ENCODE peak calls at places on chromosomes 5 and 9, in eight cellular contexts. One of them, this sample, is unnamed.

GRCh38 chr9:76297721-76298239 is 96.4 kb downstream of the RFK start:
- DNase-seq in GM23248: peak
- DNase-seq in fibroblast of lung: peak
- DNase-seq in caudate nucleus: no peak
- DNase-seq in thoracic aorta: no peak
- DNase-seq in HCT116: no peak
- DNase-seq in IMR-90: peak
- DNase-seq in uterus: peak
- DNase-seq in this sample: peak

GRCh38 chr5:132013006-132013689 is 1.7 kb upstream of the ACSL6 start:
- DNase-seq in fibroblast of lung: no peak
- DNase-seq in caudate nucleus: no peak
- DNase-seq in GM23248: no peak
- DNase-seq in thoracic aorta: no peak
- DNase-seq in IMR-90: no peak
- DNase-seq in uterus: no peak
- DNase-seq in HCT116: no peak
- DNase-seq in this sample: no peak

GRCh38 chr5:124906339-124907097 is 160.1 kb upstream of the ZNF608 start:
- DNase-seq in fibroblast of lung: peak
- DNase-seq in caudate nucleus: no peak
- DNase-seq in IMR-90: peak
- DNase-seq in HCT116: no peak
- DNase-seq in uterus: peak
- DNase-seq in thoracic aorta: no peak
- DNase-seq in GM23248: peak
- DNase-seq in this sample: no peak

GRCh38 chr9:129886226-129887174 is 51.2 kb downstream of the USP20 start:
- DNase-seq in fibroblast of lung: no peak
- DNase-seq in caudate nucleus: no peak
- DNase-seq in IMR-90: no peak
- DNase-seq in GM23248: no peak
- DNase-seq in thoracic aorta: no peak
- DNase-seq in uterus: no peak
- DNase-seq in HCT116: no peak
- DNase-seq in this sample: no peak

GRCh38 chr5:67195406-67196275 is 958 bp downstream of the CD180 start:
- DNase-seq in thoracic aorta: no peak
- DNase-seq in IMR-90: no peak
- DNase-seq in uterus: no peak
- DNase-seq in caudate nucleus: no peak
- DNase-seq in GM23248: no peak
- DNase-seq in fibroblast of lung: no peak
- DNase-seq in HCT116: no peak
- DNase-seq in this sample: no peak

GRCh38 chr5:126723643-126724042 is 53.3 kb upstream of the LMNB1 start:
- DNase-seq in HCT116: no peak
- DNase-seq in fibroblast of lung: no peak
- DNase-seq in GM23248: peak
- DNase-seq in caudate nucleus: no peak
- DNase-seq in IMR-90: no peak
- DNase-seq in thoracic aorta: no peak
- DNase-seq in uterus: no peak
- DNase-seq in this sample: no peak

GRCh38 chr5:137037848-137038247 is 461.3 kb downstream of the SPOCK1 start:
- DNase-seq in HCT116: no peak
- DNase-seq in GM23248: no peak
- DNase-seq in IMR-90: no peak
- DNase-seq in caudate nucleus: no peak
- DNase-seq in fibroblast of lung: no peak
- DNase-seq in thoracic aorta: no peak
- DNase-seq in uterus: no peak
- DNase-seq in this sample: no peak

GRCh38 chr5:68215888-68216736 is 556 bp downstream of the PIK3R1 start:
- DNase-seq in fibroblast of lung: peak
- DNase-seq in HCT116: no peak
- DNase-seq in GM23248: peak
- DNase-seq in IMR-90: peak
- DNase-seq in caudate nucleus: no peak
- DNase-seq in thoracic aorta: peak
- DNase-seq in uterus: peak
- DNase-seq in this sample: peak

GRCh38 chr9:125758986-125759811 is 12.0 kb downstream of the PBX3 start:
- DNase-seq in fibroblast of lung: peak
- DNase-seq in GM23248: peak
- DNase-seq in thoracic aorta: no peak
- DNase-seq in uterus: no peak
- DNase-seq in HCT116: no peak
- DNase-seq in IMR-90: no peak
- DNase-seq in caudate nucleus: no peak
- DNase-seq in this sample: no peak

GRCh38 chr5:172414618-172415599 is 39.4 kb downstream of the SH3PXD2B start:
- DNase-seq in fibroblast of lung: no peak
- DNase-seq in caudate nucleus: no peak
- DNase-seq in IMR-90: no peak
- DNase-seq in HCT116: no peak
- DNase-seq in thoracic aorta: peak
- DNase-seq in uterus: peak
- DNase-seq in GM23248: peak
- DNase-seq in this sample: no peak

GRCh38 chr5:169686137-169686536 is 49.1 kb downstream of the DOCK2 start:
- DNase-seq in fibroblast of lung: no peak
- DNase-seq in IMR-90: no peak
- DNase-seq in caudate nucleus: no peak
- DNase-seq in thoracic aorta: no peak
- DNase-seq in HCT116: no peak
- DNase-seq in uterus: no peak
- DNase-seq in GM23248: no peak
- DNase-seq in this sample: no peak

GRCh38 chr5:132070460-132071337 is 2.9 kb upstream of the CSF2 start:
- DNase-seq in fibroblast of lung: peak
- DNase-seq in IMR-90: peak
- DNase-seq in caudate nucleus: no peak
- DNase-seq in GM23248: peak
- DNase-seq in HCT116: no peak
- DNase-seq in uterus: no peak
- DNase-seq in thoracic aorta: no peak
- DNase-seq in this sample: peak

GRCh38 chr5:175800656-175801081 is 70.7 kb upstream of the CPLX2 start:
- DNase-seq in thoracic aorta: no peak
- DNase-seq in GM23248: peak
- DNase-seq in caudate nucleus: no peak
- DNase-seq in uterus: no peak
- DNase-seq in IMR-90: peak
- DNase-seq in HCT116: no peak
- DNase-seq in fibroblast of lung: peak
- DNase-seq in this sample: no peak

GRCh38 chr9:128310461-128310860 is 11.8 kb downstream of the TRUB2 start:
- DNase-seq in IMR-90: no peak
- DNase-seq in fibroblast of lung: no peak
- DNase-seq in uterus: no peak
- DNase-seq in caudate nucleus: no peak
- DNase-seq in thoracic aorta: no peak
- DNase-seq in HCT116: no peak
- DNase-seq in GM23248: no peak
- DNase-seq in this sample: no peak
- H3K27ac ChIP-seq in IMR-90: no peak
- H3K27ac ChIP-seq in fibroblast of lung: no peak
- H3K27ac ChIP-seq in uterus: no peak
- H3K27ac ChIP-seq in caudate nucleus: peak
- H3K27ac ChIP-seq in thoracic aorta: no peak
- H3K27ac ChIP-seq in HCT116: no peak
- H3K27ac ChIP-seq in GM23248: no peak
- H3K27ac ChIP-seq in this sample: no peak

GRCh38 chr9:77765781-77766259 is 117.7 kb upstream of the GNA14 start:
- DNase-seq in GM23248: no peak
- DNase-seq in uterus: no peak
- DNase-seq in HCT116: no peak
- DNase-seq in caudate nucleus: no peak
- DNase-seq in fibroblast of lung: no peak
- DNase-seq in thoracic aorta: no peak
- DNase-seq in IMR-90: no peak
- DNase-seq in this sample: no peak

GRCh38 chr9:77766587-77766986 is 118.5 kb upstream of the GNA14 start:
- DNase-seq in fibroblast of lung: no peak
- DNase-seq in uterus: no peak
- DNase-seq in GM23248: no peak
- DNase-seq in caudate nucleus: no peak
- DNase-seq in HCT116: no peak
- DNase-seq in IMR-90: no peak
- DNase-seq in thoracic aorta: no peak
- DNase-seq in this sample: no peak

GRCh38 chr9:77764894-77765780 is 117.0 kb upstream of the GNA14 start:
- DNase-seq in uterus: no peak
- DNase-seq in GM23248: peak
- DNase-seq in IMR-90: peak
- DNase-seq in caudate nucleus: no peak
- DNase-seq in thoracic aorta: no peak
- DNase-seq in fibroblast of lung: peak
- DNase-seq in HCT116: peak
- DNase-seq in this sample: no peak

GRCh38 chr9:77759391-77759790 is 111.3 kb upstream of the GNA14 start:
- DNase-seq in uterus: no peak
- DNase-seq in caudate nucleus: no peak
- DNase-seq in HCT116: no peak
- DNase-seq in IMR-90: no peak
- DNase-seq in GM23248: no peak
- DNase-seq in fibroblast of lung: no peak
- DNase-seq in thoracic aorta: no peak
- DNase-seq in this sample: no peak

GRCh38 chr9:77763566-77763965 is 115.4 kb upstream of the GNA14 start:
- DNase-seq in fibroblast of lung: no peak
- DNase-seq in GM23248: no peak
- DNase-seq in HCT116: no peak
- DNase-seq in IMR-90: no peak
- DNase-seq in uterus: no peak
- DNase-seq in thoracic aorta: no peak
- DNase-seq in caudate nucleus: no peak
- DNase-seq in this sample: no peak
- H3K27ac ChIP-seq in fibroblast of lung: no peak
- H3K27ac ChIP-seq in GM23248: no peak
- H3K27ac ChIP-seq in HCT116: no peak
- H3K27ac ChIP-seq in IMR-90: no peak
- H3K27ac ChIP-seq in uterus: no peak
- H3K27ac ChIP-seq in thoracic aorta: no peak
- H3K27ac ChIP-seq in caudate nucleus: no peak
- H3K27ac ChIP-seq in this sample: no peak

GRCh38 chr9:695252-695651 is 146.2 kb upstream of the DMRT1 start:
- DNase-seq in uterus: no peak
- DNase-seq in HCT116: no peak
- DNase-seq in fibroblast of lung: no peak
- DNase-seq in IMR-90: no peak
- DNase-seq in GM23248: no peak
- DNase-seq in thoracic aorta: no peak
- DNase-seq in caudate nucleus: no peak
- DNase-seq in this sample: no peak

GRCh38 chr9:693460-694390 is 147.8 kb upstream of the DMRT1 start:
- DNase-seq in GM23248: peak
- DNase-seq in HCT116: no peak
- DNase-seq in uterus: peak
- DNase-seq in thoracic aorta: peak
- DNase-seq in caudate nucleus: no peak
- DNase-seq in IMR-90: peak
- DNase-seq in fibroblast of lung: peak
- DNase-seq in this sample: no peak

GRCh38 chr9:696332-697090 is 145.0 kb upstream of the DMRT1 start:
- DNase-seq in uterus: peak
- DNase-seq in GM23248: peak
- DNase-seq in IMR-90: peak
- DNase-seq in HCT116: no peak
- DNase-seq in fibroblast of lung: peak
- DNase-seq in caudate nucleus: no peak
- DNase-seq in thoracic aorta: no peak
- DNase-seq in this sample: no peak

GRCh38 chr9:692636-693459 is 148.6 kb upstream of the DMRT1 start:
- DNase-seq in fibroblast of lung: no peak
- DNase-seq in IMR-90: no peak
- DNase-seq in HCT116: no peak
- DNase-seq in GM23248: peak
- DNase-seq in uterus: no peak
- DNase-seq in thoracic aorta: no peak
- DNase-seq in caudate nucleus: no peak
- DNase-seq in this sample: no peak

DNA sequence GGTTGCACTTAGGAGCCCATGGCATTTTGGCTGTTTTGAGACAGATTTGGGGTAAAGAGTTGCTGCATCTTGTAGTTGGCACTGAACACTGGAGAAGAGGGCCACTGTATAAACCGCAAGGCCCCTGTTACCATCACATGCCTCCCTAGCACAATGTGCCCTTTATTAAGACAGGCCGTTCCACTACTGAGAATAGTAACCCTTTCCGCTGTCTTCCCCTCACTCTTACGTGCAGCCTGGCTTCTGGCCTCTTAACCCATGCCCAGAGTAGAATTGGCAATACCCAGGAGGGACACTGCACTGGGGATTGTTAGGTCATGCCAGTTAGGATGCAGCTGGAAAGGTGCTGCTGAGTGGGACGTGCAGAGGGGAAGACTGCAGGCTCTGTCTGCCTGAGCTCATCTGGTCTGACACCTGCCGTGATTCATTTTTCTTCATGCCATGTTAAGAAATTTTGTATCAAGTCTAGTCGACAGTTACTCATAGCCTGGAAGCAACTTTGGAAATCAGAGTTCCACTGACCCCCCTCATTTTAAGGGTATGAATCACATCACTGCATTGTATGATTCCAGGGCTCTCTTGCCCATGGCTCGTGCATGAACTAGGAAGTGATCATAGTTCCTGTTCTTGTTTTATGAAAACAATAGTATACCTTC is 146.9 kb upstream of the DMRT1 start:
- DNase-seq in caudate nucleus: no peak
- DNase-seq in fibroblast of lung: peak
- DNase-seq in thoracic aorta: no peak
- DNase-seq in uterus: peak
- DNase-seq in GM23248: peak
- DNase-seq in HCT116: no peak
- DNase-seq in IMR-90: peak
- DNase-seq in this sample: no peak
- H3K27ac ChIP-seq in caudate nucleus: peak
- H3K27ac ChIP-seq in fibroblast of lung: peak
- H3K27ac ChIP-seq in thoracic aorta: peak
- H3K27ac ChIP-seq in uterus: peak
- H3K27ac ChIP-seq in GM23248: peak
- H3K27ac ChIP-seq in HCT116: no peak
- H3K27ac ChIP-seq in IMR-90: peak
- H3K27ac ChIP-seq in this sample: peak

DNA sequence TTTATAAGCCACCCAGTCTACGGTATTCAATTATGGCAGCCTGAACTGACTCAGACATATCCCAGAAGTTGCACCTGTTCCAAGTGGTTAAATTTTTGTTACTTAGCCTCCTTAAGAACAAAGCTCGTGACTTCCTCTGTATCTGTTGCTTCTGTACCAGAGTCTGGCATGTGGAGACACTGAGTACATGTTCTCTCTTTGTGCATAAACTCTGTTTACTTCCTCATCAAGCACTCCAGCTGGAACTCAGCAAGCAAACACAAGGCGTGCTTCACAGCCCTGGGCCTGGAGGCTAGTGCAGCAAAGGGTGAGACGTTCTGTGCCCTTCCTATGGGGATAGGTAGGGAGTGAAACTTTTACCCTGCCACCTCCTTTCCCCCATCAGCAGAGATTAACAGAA is 19.0 kb downstream of the C9orf152 start:
- DNase-seq in HCT116: no peak
- DNase-seq in uterus: peak
- DNase-seq in GM23248: no peak
- DNase-seq in caudate nucleus: no peak
- DNase-seq in thoracic aorta: no peak
- DNase-seq in fibroblast of lung: no peak
- DNase-seq in IMR-90: peak
- DNase-seq in this sample: no peak
- H3K27ac ChIP-seq in HCT116: no peak
- H3K27ac ChIP-seq in uterus: peak
- H3K27ac ChIP-seq in GM23248: no peak
- H3K27ac ChIP-seq in caudate nucleus: no peak
- H3K27ac ChIP-seq in thoracic aorta: peak
- H3K27ac ChIP-seq in fibroblast of lung: no peak
- H3K27ac ChIP-seq in IMR-90: no peak
- H3K27ac ChIP-seq in this sample: peak

This sample was measured in left lung.